ENCODE peak calls at places on chromosomes 12 and 14, in nine cellular contexts. One of them, this sample, is unnamed.

GRCh38 chr12:2648406-2648805 is 146.4 kb upstream of the FKBP4 start:
- DNase-seq in GM23248: no peak
- DNase-seq in GM12865: no peak
- DNase-seq in ecto neural progenitor cell: no peak
- DNase-seq in stimulated activated CD8-positive, alpha-beta memory T cell treated with anti-CD3 and anti-CD28 coated beads, Interleukin-7, amount 100 ng/mL, for 1 hour: no peak
- DNase-seq in stimulated activated naive CD4-positive, alpha-beta T cell: no peak
- DNase-seq in mucosa of descending colon: no peak
- DNase-seq in lower lobe of right lung: no peak
- DNase-seq in GM04504: no peak
- DNase-seq in this sample: no peak

GRCh38 chr12:120069278-120069677 is 47.3 kb downstream of the RAB35 start:
- DNase-seq in GM23248: no peak
- DNase-seq in GM12865: no peak
- DNase-seq in ecto neural progenitor cell: no peak
- DNase-seq in stimulated activated CD8-positive, alpha-beta memory T cell treated with anti-CD3 and anti-CD28 coated beads, Interleukin-7, amount 100 ng/mL, for 1 hour: no peak
- DNase-seq in stimulated activated naive CD4-positive, alpha-beta T cell: no peak
- DNase-seq in mucosa of descending colon: no peak
- DNase-seq in lower lobe of right lung: no peak
- DNase-seq in GM04504: no peak
- DNase-seq in this sample: no peak

GRCh38 chr12:122834921-122835692 is at the start of gene HIP1R:
- DNase-seq in GM23248: peak; percentile 61
- DNase-seq in GM12865: peak; percentile 58
- DNase-seq in ecto neural progenitor cell: peak; percentile 78
- DNase-seq in stimulated activated CD8-positive, alpha-beta memory T cell treated with anti-CD3 and anti-CD28 coated beads, Interleukin-7, amount 100 ng/mL, for 1 hour: peak; percentile 22
- DNase-seq in stimulated activated naive CD4-positive, alpha-beta T cell: peak; percentile 71
- DNase-seq in mucosa of descending colon: peak; percentile 78
- DNase-seq in lower lobe of right lung: peak; percentile 65
- DNase-seq in GM04504: no peak
- DNase-seq in this sample: no peak

GRCh38 chr12:50222275-50222783 is 55.2 kb upstream of the CERS5 start:
- DNase-seq in GM23248: peak; percentile 92
- DNase-seq in GM12865: peak; percentile 59
- DNase-seq in ecto neural progenitor cell: peak; percentile 61
- DNase-seq in stimulated activated CD8-positive, alpha-beta memory T cell treated with anti-CD3 and anti-CD28 coated beads, Interleukin-7, amount 100 ng/mL, for 1 hour: no peak
- DNase-seq in stimulated activated naive CD4-positive, alpha-beta T cell: peak; percentile 7
- DNase-seq in mucosa of descending colon: no peak
- DNase-seq in lower lobe of right lung: no peak
- DNase-seq in GM04504: peak; percentile 88
- DNase-seq in this sample: no peak

GRCh38 chr14:100871234-100872186 is 32.0 kb downstream of the RTL1 start:
- DNase-seq in GM23248: peak; percentile 82
- DNase-seq in GM12865: no peak
- DNase-seq in ecto neural progenitor cell: no peak
- DNase-seq in stimulated activated CD8-positive, alpha-beta memory T cell treated with anti-CD3 and anti-CD28 coated beads, Interleukin-7, amount 100 ng/mL, for 1 hour: no peak
- DNase-seq in stimulated activated naive CD4-positive, alpha-beta T cell: no peak
- DNase-seq in mucosa of descending colon: no peak
- DNase-seq in lower lobe of right lung: peak; percentile 16
- DNase-seq in GM04504: peak; percentile 52
- DNase-seq in this sample: peak; percentile 5

GRCh38 chr14:32183151-32184048 is 18.4 kb upstream of the RNU6-7 start:
- DNase-seq in GM23248: no peak
- DNase-seq in GM12865: no peak
- DNase-seq in ecto neural progenitor cell: no peak
- DNase-seq in stimulated activated CD8-positive, alpha-beta memory T cell treated with anti-CD3 and anti-CD28 coated beads, Interleukin-7, amount 100 ng/mL, for 1 hour: no peak
- DNase-seq in stimulated activated naive CD4-positive, alpha-beta T cell: no peak
- DNase-seq in mucosa of descending colon: no peak
- DNase-seq in lower lobe of right lung: no peak
- DNase-seq in GM04504: no peak
- DNase-seq in this sample: no peak

GRCh38 chr14:81323621-81324400 is 76.3 kb downstream of the STON2 start:
- DNase-seq in GM23248: no peak
- DNase-seq in GM12865: no peak
- DNase-seq in ecto neural progenitor cell: peak; percentile 68
- DNase-seq in stimulated activated CD8-positive, alpha-beta memory T cell treated with anti-CD3 and anti-CD28 coated beads, Interleukin-7, amount 100 ng/mL, for 1 hour: no peak
- DNase-seq in stimulated activated naive CD4-positive, alpha-beta T cell: no peak
- DNase-seq in mucosa of descending colon: peak; percentile 78
- DNase-seq in lower lobe of right lung: peak; percentile 47
- DNase-seq in GM04504: no peak
- DNase-seq in this sample: no peak

GRCh38 chr12:80442426-80443222 is 1.4 kb upstream of the PTPRQ start:
- DNase-seq in GM23248: no peak
- DNase-seq in GM12865: no peak
- DNase-seq in ecto neural progenitor cell: no peak
- DNase-seq in stimulated activated CD8-positive, alpha-beta memory T cell treated with anti-CD3 and anti-CD28 coated beads, Interleukin-7, amount 100 ng/mL, for 1 hour: no peak
- DNase-seq in stimulated activated naive CD4-positive, alpha-beta T cell: no peak
- DNase-seq in mucosa of descending colon: no peak
- DNase-seq in lower lobe of right lung: no peak
- DNase-seq in GM04504: no peak
- DNase-seq in this sample: no peak

GRCh38 chr12:56810918-56811317 is 47.8 kb downstream of the HSD17B6 start:
- DNase-seq in GM23248: no peak
- DNase-seq in GM12865: no peak
- DNase-seq in ecto neural progenitor cell: no peak
- DNase-seq in stimulated activated CD8-positive, alpha-beta memory T cell treated with anti-CD3 and anti-CD28 coated beads, Interleukin-7, amount 100 ng/mL, for 1 hour: no peak
- DNase-seq in stimulated activated naive CD4-positive, alpha-beta T cell: no peak
- DNase-seq in mucosa of descending colon: no peak
- DNase-seq in lower lobe of right lung: no peak
- DNase-seq in GM04504: no peak
- DNase-seq in this sample: no peak

GRCh38 chr12:78156751-78157150 is 326.1 kb downstream of the NAV3 start:
- DNase-seq in GM23248: no peak
- DNase-seq in GM12865: no peak
- DNase-seq in ecto neural progenitor cell: no peak
- DNase-seq in stimulated activated CD8-positive, alpha-beta memory T cell treated with anti-CD3 and anti-CD28 coated beads, Interleukin-7, amount 100 ng/mL, for 1 hour: no peak
- DNase-seq in stimulated activated naive CD4-positive, alpha-beta T cell: no peak
- DNase-seq in mucosa of descending colon: no peak
- DNase-seq in lower lobe of right lung: no peak
- DNase-seq in GM04504: no peak
- DNase-seq in this sample: no peak

GRCh38 chr12:52249511-52250047 is 16.5 kb downstream of the KRT7 start:
- DNase-seq in GM23248: no peak
- DNase-seq in GM12865: no peak
- DNase-seq in ecto neural progenitor cell: no peak
- DNase-seq in stimulated activated CD8-positive, alpha-beta memory T cell treated with anti-CD3 and anti-CD28 coated beads, Interleukin-7, amount 100 ng/mL, for 1 hour: no peak
- DNase-seq in stimulated activated naive CD4-positive, alpha-beta T cell: no peak
- DNase-seq in mucosa of descending colon: no peak
- DNase-seq in lower lobe of right lung: no peak
- DNase-seq in GM04504: no peak
- DNase-seq in this sample: no peak

GRCh38 chr14:104687601-104688504 is 1.6 kb upstream of the INF2 start:
- DNase-seq in GM23248: peak; percentile 49
- DNase-seq in GM12865: no peak
- DNase-seq in ecto neural progenitor cell: peak; percentile 76
- DNase-seq in stimulated activated CD8-positive, alpha-beta memory T cell treated with anti-CD3 and anti-CD28 coated beads, Interleukin-7, amount 100 ng/mL, for 1 hour: no peak
- DNase-seq in stimulated activated naive CD4-positive, alpha-beta T cell: no peak
- DNase-seq in mucosa of descending colon: peak; percentile 95
- DNase-seq in lower lobe of right lung: peak; percentile 91
- DNase-seq in GM04504: no peak
- DNase-seq in this sample: no peak

GRCh38 chr12:132950844-132951535 is 5.1 kb downstream of the ZNF605 start:
- DNase-seq in GM23248: no peak
- DNase-seq in GM12865: no peak
- DNase-seq in ecto neural progenitor cell: peak; percentile 10
- DNase-seq in stimulated activated CD8-positive, alpha-beta memory T cell treated with anti-CD3 and anti-CD28 coated beads, Interleukin-7, amount 100 ng/mL, for 1 hour: no peak
- DNase-seq in stimulated activated naive CD4-positive, alpha-beta T cell: no peak
- DNase-seq in mucosa of descending colon: no peak
- DNase-seq in lower lobe of right lung: no peak
- DNase-seq in GM04504: no peak
- DNase-seq in this sample: no peak

GRCh38 chr14:83085725-83086124 is 1552.1 kb upstream of the SEL1L start:
- DNase-seq in GM23248: no peak
- DNase-seq in GM12865: no peak
- DNase-seq in ecto neural progenitor cell: no peak
- DNase-seq in stimulated activated CD8-positive, alpha-beta memory T cell treated with anti-CD3 and anti-CD28 coated beads, Interleukin-7, amount 100 ng/mL, for 1 hour: no peak
- DNase-seq in stimulated activated naive CD4-positive, alpha-beta T cell: no peak
- DNase-seq in mucosa of descending colon: no peak
- DNase-seq in lower lobe of right lung: no peak
- DNase-seq in GM04504: no peak
- DNase-seq in this sample: no peak

GRCh38 chr12:69388371-69388770 is 28.8 kb downstream of the YEATS4 start:
- DNase-seq in GM23248: peak; percentile 70
- DNase-seq in GM12865: peak; percentile 47
- DNase-seq in ecto neural progenitor cell: no peak
- DNase-seq in stimulated activated CD8-positive, alpha-beta memory T cell treated with anti-CD3 and anti-CD28 coated beads, Interleukin-7, amount 100 ng/mL, for 1 hour: no peak
- DNase-seq in stimulated activated naive CD4-positive, alpha-beta T cell: no peak
- DNase-seq in mucosa of descending colon: no peak
- DNase-seq in lower lobe of right lung: no peak
- DNase-seq in GM04504: peak; percentile 40
- DNase-seq in this sample: no peak

GRCh38 chr14:32623300-32624093 is 294.4 kb downstream of the AKAP6 start:
- DNase-seq in GM23248: peak; percentile 72
- DNase-seq in GM12865: no peak
- DNase-seq in ecto neural progenitor cell: no peak
- DNase-seq in stimulated activated CD8-positive, alpha-beta memory T cell treated with anti-CD3 and anti-CD28 coated beads, Interleukin-7, amount 100 ng/mL, for 1 hour: no peak
- DNase-seq in stimulated activated naive CD4-positive, alpha-beta T cell: no peak
- DNase-seq in mucosa of descending colon: no peak
- DNase-seq in lower lobe of right lung: no peak
- DNase-seq in GM04504: peak; percentile 29
- DNase-seq in this sample: no peak

GRCh38 chr12:123077298-123078113 is 73.4 kb downstream of the PITPNM2 start:
- DNase-seq in GM23248: no peak
- DNase-seq in GM12865: no peak
- DNase-seq in ecto neural progenitor cell: no peak
- DNase-seq in stimulated activated CD8-positive, alpha-beta memory T cell treated with anti-CD3 and anti-CD28 coated beads, Interleukin-7, amount 100 ng/mL, for 1 hour: no peak
- DNase-seq in stimulated activated naive CD4-positive, alpha-beta T cell: no peak
- DNase-seq in mucosa of descending colon: no peak
- DNase-seq in lower lobe of right lung: no peak
- DNase-seq in GM04504: no peak
- DNase-seq in this sample: no peak

GRCh38 chr12:3117628-3118027 is 40.4 kb downstream of the TSPAN9 start:
- DNase-seq in GM23248: peak; percentile 88
- DNase-seq in GM12865: no peak
- DNase-seq in ecto neural progenitor cell: peak; percentile 41
- DNase-seq in stimulated activated CD8-positive, alpha-beta memory T cell treated with anti-CD3 and anti-CD28 coated beads, Interleukin-7, amount 100 ng/mL, for 1 hour: no peak
- DNase-seq in stimulated activated naive CD4-positive, alpha-beta T cell: no peak
- DNase-seq in mucosa of descending colon: no peak
- DNase-seq in lower lobe of right lung: no peak
- DNase-seq in GM04504: peak; percentile 87
- DNase-seq in this sample: no peak

GRCh38 chr14:77470192-77470870 is 12.4 kb downstream of the AHSA1 start:
- DNase-seq in GM23248: no peak
- DNase-seq in GM12865: no peak
- DNase-seq in ecto neural progenitor cell: no peak
- DNase-seq in stimulated activated CD8-positive, alpha-beta memory T cell treated with anti-CD3 and anti-CD28 coated beads, Interleukin-7, amount 100 ng/mL, for 1 hour: no peak
- DNase-seq in stimulated activated naive CD4-positive, alpha-beta T cell: no peak
- DNase-seq in mucosa of descending colon: peak; percentile 75
- DNase-seq in lower lobe of right lung: no peak
- DNase-seq in GM04504: no peak
- DNase-seq in this sample: no peak

GRCh38 chr12:6167327-6168280 is 32.6 kb upstream of the CD9 start:
- DNase-seq in GM23248: peak; percentile 98
- DNase-seq in GM12865: peak; percentile 70
- DNase-seq in ecto neural progenitor cell: no peak
- DNase-seq in stimulated activated CD8-positive, alpha-beta memory T cell treated with anti-CD3 and anti-CD28 coated beads, Interleukin-7, amount 100 ng/mL, for 1 hour: peak; percentile 27
- DNase-seq in stimulated activated naive CD4-positive, alpha-beta T cell: no peak
- DNase-seq in mucosa of descending colon: peak; percentile 61
- DNase-seq in lower lobe of right lung: peak; percentile 86
- DNase-seq in GM04504: peak; percentile 82
- DNase-seq in this sample: peak; percentile 63

GRCh38 chr14:63662776-63663175 is 21.1 kb upstream of the WDR89 start:
- DNase-seq in GM23248: no peak
- DNase-seq in GM12865: no peak
- DNase-seq in ecto neural progenitor cell: no peak
- DNase-seq in stimulated activated CD8-positive, alpha-beta memory T cell treated with anti-CD3 and anti-CD28 coated beads, Interleukin-7, amount 100 ng/mL, for 1 hour: no peak
- DNase-seq in stimulated activated naive CD4-positive, alpha-beta T cell: no peak
- DNase-seq in mucosa of descending colon: no peak
- DNase-seq in lower lobe of right lung: no peak
- DNase-seq in GM04504: no peak
- DNase-seq in this sample: no peak

GRCh38 chr14:105382343-105383082 is 15.8 kb upstream of the TEX22 start:
- DNase-seq in GM23248: no peak
- DNase-seq in GM12865: no peak
- DNase-seq in ecto neural progenitor cell: no peak
- DNase-seq in stimulated activated CD8-positive, alpha-beta memory T cell treated with anti-CD3 and anti-CD28 coated beads, Interleukin-7, amount 100 ng/mL, for 1 hour: no peak
- DNase-seq in stimulated activated naive CD4-positive, alpha-beta T cell: no peak
- DNase-seq in mucosa of descending colon: peak; percentile 30
- DNase-seq in lower lobe of right lung: no peak
- DNase-seq in GM04504: no peak
- DNase-seq in this sample: no peak

GRCh38 chr12:100520048-100520769 is 46.5 kb downstream of the NR1H4 start:
- DNase-seq in GM23248: no peak
- DNase-seq in GM12865: no peak
- DNase-seq in ecto neural progenitor cell: no peak
- DNase-seq in stimulated activated CD8-positive, alpha-beta memory T cell treated with anti-CD3 and anti-CD28 coated beads, Interleukin-7, amount 100 ng/mL, for 1 hour: no peak
- DNase-seq in stimulated activated naive CD4-positive, alpha-beta T cell: no peak
- DNase-seq in mucosa of descending colon: no peak
- DNase-seq in lower lobe of right lung: no peak
- DNase-seq in GM04504: no peak
- DNase-seq in this sample: no peak

This sample was measured in GM12864.